ENCODE peak calls at places on chromosomes 2 and 18, in five cellular contexts. J, F, D, P and A are unnamed samples. For H3K27me3, the result is how much of the 10 kb centered on the place peaks cover.

GRCh38 chr2:221969830-221970144 is 329.0 kb downstream of the PAX3 start:
- DNase-seq in J (no peak), F (no peak), D (no peak), P (no peak), A (no peak)

GRCh38 chr18:14074187-14074586 is 58.0 kb downstream of the ZNF519 start:
- DNase-seq in J (no peak), F (no peak), D (no peak), P (no peak), A (no peak)

GRCh38 chr18:32674491-32674890 is 98.3 kb downstream of the KLHL14 start:
- DNase-seq in J (no peak), F (no peak), D (no peak), P (no peak), A (no peak)

GRCh38 chr2:90207454-90208058 is 1516.1 kb downstream of the RPIA start:
- DNase-seq in J (no peak), F (no peak), D (no peak), P (no peak), A (no peak)

GRCh38 chr2:43169987-43170732 is 56.2 kb downstream of the ZFP36L2 start:
- DNase-seq in J (no peak), F (no peak), D (no peak), P (no peak), A (peak)

GRCh38 chr2:240374085-240374907 is 61.2 kb upstream of the GPC1 start:
- DNase-seq in J (peak), F (no peak), D (peak), P (peak), A (peak)

GRCh38 chr2:12488365-12488972 is 228.3 kb upstream of the TRIB2 start:
- DNase-seq in J (no peak), F (no peak), D (no peak), P (no peak), A (no peak)

GRCh38 chr2:102385522-102385921 is 29.9 kb downstream of the IL18R1 start:
- DNase-seq in J (no peak), F (no peak), D (no peak), P (no peak), A (no peak)

GRCh38 chr18:9944805-9945204 is 31.0 kb downstream of the VAPA start:
- DNase-seq in J (no peak), F (no peak), D (no peak), P (no peak), A (no peak)

GRCh38 chr2:15337996-15338666 is 223.0 kb downstream of the NBAS start:
- DNase-seq in J (no peak), F (no peak), D (no peak), P (no peak), A (no peak)

GRCh38 chr18:48929951-48930713 is 20.6 kb downstream of the SMAD7 start:
- DNase-seq in J (no peak), F (no peak), D (peak), P (no peak), A (peak)

GRCh38 chr2:10507106-10507505 is 59.0 kb upstream of the ODC1 start:
- DNase-seq in J (no peak), F (no peak), D (no peak), P (no peak), A (no peak)

GRCh38 chr18:47422524-47422923 is 171.1 kb upstream of the SKOR2 start:
- DNase-seq in J (no peak), F (no peak), D (no peak), P (no peak), A (no peak)

GRCh38 chr2:47250576-47251403 is 95.7 kb upstream of the STPG4 start:
- DNase-seq in J (no peak), F (no peak), D (peak), P (no peak), A (no peak)

GRCh38 chr2:231317579-231317978 is 77.9 kb upstream of the B3GNT7 start:
- DNase-seq in J (no peak), F (no peak), D (no peak), P (no peak), A (no peak)

GRCh38 chr2:216687111-216687510 is 8.2 kb downstream of the IGFBP5 start:
- DNase-seq in J (no peak), F (no peak), D (no peak), P (no peak), A (no peak)

GRCh38 chr18:44758821-44759624 is 78.3 kb downstream of the SETBP1 start:
- DNase-seq in J (no peak), F (no peak), D (no peak), P (no peak), A (no peak)

GRCh38 chr2:203869207-203869606 is 1.6 kb downstream of the CTLA4 start:
- DNase-seq in J (no peak), F (no peak), D (no peak), P (no peak), A (no peak)
- H3K27ac ChIP-seq in J (no peak), F (no peak), D (no peak), P (no peak), A (no peak)

GRCh38 chr2:218295029-218295428 is 2.7 kb upstream of the TMBIM1 start:
- DNase-seq in J (no peak), F (no peak), D (no peak), P (no peak), A (peak)
- H3K4me3 ChIP-seq in J (no peak), F (no peak), D (no peak), P (no peak), A (no peak)

DNA sequence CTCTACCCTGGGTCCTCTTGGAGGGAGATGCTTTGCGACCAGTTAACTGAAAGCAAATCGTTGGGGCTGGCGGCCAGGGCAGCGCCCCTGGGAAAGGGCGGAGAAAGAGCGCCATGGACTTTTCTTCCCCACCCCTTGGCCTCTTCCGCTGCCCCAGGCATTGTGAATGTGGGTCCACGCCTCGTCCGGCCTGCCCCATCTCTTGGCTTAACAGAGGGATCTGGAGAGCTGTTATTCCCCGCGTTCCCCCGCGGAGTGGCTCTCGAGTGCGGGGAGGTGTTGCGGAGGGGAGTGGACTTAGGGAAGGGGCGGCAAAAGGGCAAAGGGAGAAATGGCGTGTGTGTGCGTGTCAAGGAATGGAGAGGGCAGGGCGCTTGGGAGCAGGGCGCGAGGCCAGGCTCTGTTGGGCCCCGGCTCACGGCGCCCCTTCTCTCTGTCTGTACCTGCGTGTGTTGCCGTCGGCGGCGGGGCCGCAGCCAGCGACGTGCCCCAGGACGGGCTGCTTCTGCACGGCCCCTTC is 6.6 kb downstream of the EMX1 start:
- DNase-seq in J (no peak), F (no peak), D (no peak), P (no peak), A (no peak)
- H3K27me3 ChIP-seq in J (half or more), F (half or more), D (half or more), P (half or more), A (under half)

GRCh38 chr2:110101911-110102774 is 13.5 kb downstream of the MALL start:
- DNase-seq in J (no peak), F (no peak), D (no peak), P (no peak), A (no peak)
- H3K27ac ChIP-seq in J (peak), F (no peak), D (peak), P (peak), A (peak)

DNA sequence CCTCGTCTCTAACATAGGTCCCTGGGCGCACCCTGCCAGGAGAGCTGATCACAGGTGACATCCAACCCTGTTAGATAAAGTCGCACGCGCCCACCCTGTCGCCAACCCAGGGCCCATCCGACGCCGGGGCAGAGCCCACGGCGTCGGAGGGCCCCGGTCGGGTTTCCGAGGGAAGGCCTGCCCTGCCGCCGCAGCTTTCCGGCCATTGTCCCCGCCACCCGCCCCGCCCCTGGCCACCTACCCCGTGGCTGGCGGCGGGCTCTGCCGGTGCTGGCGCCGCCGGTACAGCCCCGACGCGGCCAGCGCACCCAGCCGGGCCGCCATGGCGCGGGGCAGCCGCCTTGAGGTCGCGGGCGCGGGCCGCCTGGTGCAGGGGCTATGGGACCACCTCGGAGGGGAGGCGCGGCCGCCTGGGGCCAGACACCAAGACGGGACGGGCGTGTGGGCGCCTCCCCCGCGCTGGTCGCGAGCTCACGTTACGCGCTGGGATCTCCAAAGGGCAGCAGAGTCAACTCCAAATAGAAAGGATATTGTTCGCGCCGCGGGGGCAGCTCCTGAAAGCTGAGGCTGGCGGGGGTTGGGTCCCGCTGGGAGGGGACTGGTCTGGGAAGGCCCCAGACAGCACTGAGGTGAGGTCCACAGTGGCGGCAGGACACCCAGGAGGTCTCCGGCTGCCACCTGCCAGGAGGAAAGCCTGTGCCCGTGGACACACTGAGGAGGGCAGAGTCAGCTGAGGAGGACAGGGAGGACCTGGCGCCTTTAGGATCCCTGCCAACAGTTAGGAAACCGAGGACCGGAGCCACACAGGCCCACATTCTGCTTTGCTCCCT is 11.1 kb downstream of the LIMS2 start:
- DNase-seq in J (peak), F (no peak), D (no peak), P (no peak), A (no peak)
- H3K4me3 ChIP-seq in J (peak), F (peak), D (peak), P (peak), A (peak)

DNA sequence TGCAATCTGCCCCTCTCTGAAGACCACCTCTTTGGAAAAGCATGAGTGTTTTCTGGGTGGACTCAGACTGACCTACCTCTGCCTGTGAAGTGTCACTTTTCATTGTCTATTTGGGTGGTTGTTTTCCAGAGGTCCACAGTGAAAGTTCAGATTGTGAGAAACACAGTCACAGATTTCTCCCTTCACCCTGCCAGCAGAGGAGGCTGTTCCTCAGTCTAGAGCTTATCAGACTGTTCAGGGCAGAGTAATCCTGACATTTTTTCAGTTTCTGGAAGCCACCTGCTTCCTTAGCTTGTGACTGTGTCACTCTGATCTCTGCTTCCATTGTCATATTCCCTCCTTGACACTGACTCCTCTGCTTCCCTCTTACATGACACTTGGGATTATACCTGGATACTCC is 55.4 kb upstream of the RMP24 start:
- DNase-seq in J (no peak), F (no peak), D (no peak), P (no peak), A (no peak)
- H3K27me3 ChIP-seq in J (under half), F (under half), D (under half), P (under half), A (under half)

GRCh38 chr18:23966909-23967308 is 47.6 kb upstream of the TTC39C start:
- DNase-seq in J (no peak), F (no peak), D (no peak), P (no peak), A (no peak)

GRCh38 chr18:23969664-23970063 is 44.9 kb upstream of the TTC39C start:
- DNase-seq in J (no peak), F (no peak), D (no peak), P (no peak), A (no peak)

GRCh38 chr18:23968638-23969037 is 45.9 kb upstream of the TTC39C start:
- DNase-seq in J (no peak), F (no peak), D (no peak), P (no peak), A (no peak)

GRCh38 chr18:23964282-23965238 is 50.0 kb upstream of the TTC39C start:
- DNase-seq in J (no peak), F (no peak), D (no peak), P (no peak), A (no peak)

GRCh38 chr18:23967321-23968089 is 47.0 kb upstream of the TTC39C start:
- DNase-seq in J (no peak), F (no peak), D (no peak), P (no peak), A (no peak)
- H3K27ac ChIP-seq in J (no peak), F (no peak), D (no peak), P (no peak), A (no peak)